ENCODE peak calls at places on chromosomes 4 and X, in nine cellular contexts. T is lower leg skin, F is iPS-NIHi11, S is GM03348, L is epithelial cell of esophagus, O is fibroblast of mammary gland, E is astrocyte of the hippocampus, J is WTC11, X is anterior cingulate cortex. K is an unnamed sample.

GRCh38 chr4:183099537-183100297 is 660 bp downstream of the WWC2 start:
- DNase-seq in L (peak), X (no peak), T (peak), O (no peak), S (peak), E (peak), F (peak), J (peak), K (peak)

GRCh38 chrX:17689971-17690409 is 47.3 kb upstream of the SCML1 start:
- DNase-seq in T (peak), E (peak), L (peak), X (no peak), S (peak), J (peak), O (peak), F (peak), K (peak)

GRCh38 chr4:56466910-56467283 is 520 bp upstream of the SRP72 start:
- DNase-seq in T (no peak), X (no peak), L (peak), O (no peak), E (peak), F (peak), S (peak), J (no peak), K (no peak)

GRCh38 chr4:101345271-101345595 is 2.1 kb downstream of the PPP3CA start:
- DNase-seq in S (peak), L (no peak), X (no peak), O (peak), E (no peak), T (no peak), F (no peak), J (no peak), K (peak)

GRCh38 chrX:133258481-133258880 is 40.3 kb upstream of the TFDP3 start:
- DNase-seq in L (peak), X (no peak), O (peak), E (peak), S (peak), T (no peak), F (no peak), J (no peak), K (no peak)

GRCh38 chr4:75495489-75495888 is 18.7 kb downstream of the RCHY1 start:
- DNase-seq in F (no peak), L (no peak), X (no peak), S (no peak), J (no peak), T (no peak), E (no peak), O (no peak), K (no peak)

GRCh38 chrX:78024349-78025108 is 55.1 kb upstream of the PGAM4 start:
- DNase-seq in F (peak), S (peak), J (peak), E (no peak), X (no peak), O (peak), T (no peak), L (peak), K (peak)

GRCh38 chr4:140095694-140096482 is 58.1 kb downstream of the MAML3 start:
- DNase-seq in J (no peak), L (peak), O (peak), S (peak), T (peak), E (peak), X (no peak), F (peak), K (peak)

GRCh38 chr4:77146426-77147399 is 10.3 kb upstream of the CCNG2 start:
- DNase-seq in J (no peak), T (no peak), E (no peak), X (no peak), F (no peak), S (peak), L (peak), O (no peak), K (no peak)

GRCh38 chrX:6456196-6456595 is 78.7 kb downstream of the VCX3A start:
- DNase-seq in L (no peak), J (no peak), T (no peak), S (no peak), E (no peak), X (no peak), F (no peak), O (no peak), K (no peak)

GRCh38 chr4:88522702-88523324 is 763 bp downstream of the PYURF start:
- DNase-seq in O (peak), T (no peak), J (peak), X (no peak), F (peak), E (peak), S (peak), L (peak), K (peak)

GRCh38 chr4:53100801-53101581 is 238.9 kb downstream of the RASL11B start:
- DNase-seq in F (no peak), O (peak), L (peak), T (no peak), J (no peak), S (peak), E (peak), X (no peak), K (no peak)

GRCh38 chrX:101918746-101919145 is 13.1 kb downstream of the ZMAT1 start:
- DNase-seq in X (no peak), E (no peak), L (no peak), O (no peak), S (no peak), J (no peak), F (no peak), T (no peak), K (no peak)

GRCh38 chr4:21806991-21807390 is 141.6 kb downstream of the KCNIP4 start:
- DNase-seq in O (peak), T (no peak), J (no peak), F (no peak), L (no peak), S (no peak), X (no peak), E (no peak), K (no peak)

GRCh38 chr4:6916587-6917444 is 7.2 kb downstream of the TBC1D14 start:
- DNase-seq in L (peak), E (peak), S (no peak), O (peak), T (peak), J (peak), F (no peak), X (no peak), K (peak)

GRCh38 chr4:155529197-155529596 is 137.5 kb upstream of the GUCY1A1 start:
- DNase-seq in J (peak), O (peak), X (no peak), S (peak), E (no peak), T (no peak), F (peak), L (peak), K (no peak)

GRCh38 chr4:30763337-30763736 is 43.2 kb downstream of the PCDH7 start:
- DNase-seq in L (peak), J (no peak), T (no peak), F (no peak), S (peak), O (peak), X (no peak), E (no peak), K (no peak)

GRCh38 chrX:121802881-121803412 is 755.5 kb downstream of the GLUD2 start:
- DNase-seq in O (no peak), T (no peak), X (no peak), F (no peak), L (no peak), J (peak), S (no peak), E (no peak), K (no peak)

GRCh38 chrX:81195712-81196111 is 6.0 kb downstream of the HMGN5 start:
- DNase-seq in L (peak), X (no peak), J (peak), O (peak), E (peak), F (peak), S (peak), T (no peak), K (peak)

K was measured in islet precursor cell.